ENCODE peak calls at places on chromosome 17, in ten cellular contexts. T is CD4-positive, alpha-beta T cell; P is neural progenitor cell; C is heart right ventricle; D is psoas muscle; V is epithelial cell of esophagus; J is PC-9; G is activated B cell treated with CpG ODN at 0.5 μM for 24 hours; S is neural crest cell; M is lower lobe of right lung. W is an unnamed sample.

GRCh38 chr17:50365165-50365564 is 7.8 kb downstream of the MRPL27 start:
- DNase-seq in T (no peak), P (no peak), C (no peak), D (no peak), V (no peak), J (no peak), G (no peak), S (no peak), M (no peak), W (no peak)

GRCh38 chr17:3558603-3559269 is 1.1 kb upstream of the TRPV3 start:
- DNase-seq in T (no peak), P (no peak), C (no peak), D (no peak), V (peak; percentile 99), J (peak; percentile 74), G (peak; percentile 64), S (no peak), M (no peak), W (peak; percentile 92)

GRCh38 chr17:43524945-43525575 is 21.1 kb downstream of the ETV4 start:
- DNase-seq in T (no peak), P (no peak), C (no peak), D (no peak), V (no peak), J (no peak), G (no peak), S (no peak), M (no peak), W (no peak)

GRCh38 chr17:20063665-20064648 is 54.8 kb downstream of the SPECC1 start:
- DNase-seq in T (no peak), P (no peak), C (peak; percentile 64), D (peak; percentile 89), V (peak; percentile 85), J (peak; percentile 81), G (no peak), S (no peak), M (peak; percentile 52), W (peak; percentile 57)

GRCh38 chr17:42774066-42774750 is 959 bp downstream of the VPS25 start:
- DNase-seq in T (no peak), P (no peak), C (no peak), D (no peak), V (peak; percentile 59), J (no peak), G (no peak), S (no peak), M (no peak), W (no peak)

GRCh38 chr17:65527381-65527780 is 34.1 kb downstream of the AXIN2 start:
- DNase-seq in T (no peak), P (no peak), C (no peak), D (no peak), V (no peak), J (no peak), G (no peak), S (no peak), M (no peak), W (no peak)

GRCh38 chr17:78595135-78595810 is 18.1 kb upstream of the DNAH17 start:
- DNase-seq in T (no peak), P (no peak), C (no peak), D (no peak), V (no peak), J (no peak), G (no peak), S (no peak), M (no peak), W (no peak)

GRCh38 chr17:18140648-18141047 is 32.1 kb downstream of the MYO15A start:
- DNase-seq in T (no peak), P (no peak), C (no peak), D (no peak), V (no peak), J (no peak), G (no peak), S (no peak), M (no peak), W (no peak)

GRCh38 chr17:30323262-30323894 is 10.5 kb downstream of the TMIGD1 start:
- DNase-seq in T (peak; percentile 55), P (no peak), C (no peak), D (no peak), V (peak; percentile 67), J (no peak), G (no peak), S (no peak), M (no peak), W (peak; percentile 23)

GRCh38 chr17:71572343-71572742 is 548.5 kb upstream of the SOX9 start:
- DNase-seq in T (no peak), P (no peak), C (no peak), D (no peak), V (peak; percentile 79), J (no peak), G (no peak), S (no peak), M (no peak), W (no peak)

GRCh38 chr17:9273334-9274118 is 252.2 kb downstream of the NTN1 start:
- DNase-seq in T (no peak), P (no peak), C (peak; percentile 23), D (peak; percentile 35), V (no peak), J (no peak), G (no peak), S (no peak), M (no peak), W (no peak)

GRCh38 chr17:10635290-10635689 is 21.8 kb downstream of the MYH3 start:
- DNase-seq in T (no peak), P (no peak), C (no peak), D (no peak), V (no peak), J (no peak), G (no peak), S (no peak), M (no peak), W (no peak)

DNA sequence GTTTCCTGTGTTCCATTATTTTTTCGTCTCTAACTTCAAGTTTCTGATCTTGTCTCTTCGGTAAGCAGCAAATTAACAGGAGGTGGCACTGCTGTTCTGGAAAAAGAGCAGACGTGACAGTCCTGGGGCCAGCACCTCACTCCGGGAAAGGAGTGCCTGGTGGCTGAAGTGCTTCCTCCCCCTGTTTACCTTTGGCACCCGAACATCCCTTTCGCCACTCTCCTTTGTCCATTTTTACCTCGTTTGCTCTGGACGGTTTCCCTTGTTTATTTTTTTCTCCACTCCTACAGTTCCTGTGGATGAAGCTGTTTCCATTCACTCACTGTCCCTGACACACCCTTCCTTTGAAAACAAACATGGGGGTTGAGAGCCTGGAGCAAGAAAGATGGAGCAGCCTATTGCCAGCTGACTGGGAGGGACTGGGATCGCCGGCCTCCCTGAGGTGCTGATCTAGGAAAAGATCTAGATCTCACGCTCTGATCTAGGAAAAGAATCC is 12.6 kb downstream of the SAP30BP start:
- DNase-seq in T (no peak), P (no peak), C (peak; percentile 46), D (no peak), V (peak; percentile 75), J (peak; percentile 77), G (no peak), S (no peak), M (peak; percentile 66), W (no peak)
- TF ChIP-seq CTCF in T (no peak), P (no peak), C (no peak), D (peak; percentile 21), V (peak; percentile 62), J (peak; percentile 58), G (no peak), S (no peak), M (peak; percentile 41), W (no peak)

DNA sequence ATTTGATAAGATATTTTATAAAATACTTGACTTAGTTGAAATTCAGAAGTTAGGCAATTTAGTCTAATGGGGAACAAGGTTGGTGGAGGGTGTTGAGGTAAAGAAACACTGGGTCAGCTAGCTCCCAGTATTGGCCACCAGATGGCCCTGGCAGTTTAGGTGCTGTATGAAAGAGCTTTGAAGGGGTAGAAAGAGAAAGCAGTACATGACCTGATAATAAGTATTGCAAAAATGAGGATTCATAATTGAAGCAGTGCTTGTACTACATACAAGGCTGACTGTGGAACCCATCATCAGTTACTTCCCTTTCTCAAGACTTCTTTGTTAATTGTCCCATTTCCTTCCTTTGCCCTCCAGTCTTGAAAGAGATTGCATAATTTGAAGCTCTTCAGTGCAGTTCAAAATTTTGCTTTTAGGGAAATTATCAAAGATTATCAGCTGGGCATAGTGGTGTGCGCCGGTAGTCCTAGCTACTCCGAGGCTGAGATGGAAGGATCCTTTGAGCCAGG is 29.4 kb downstream of the TANC2 start:
- DNase-seq in T (no peak), P (peak; percentile 51), C (peak; percentile 8), D (no peak), V (peak; percentile 32), J (no peak), G (no peak), S (no peak), M (no peak), W (no peak)
- TF ChIP-seq CTCF in T (peak; percentile 16), P (peak; percentile 68), C (no peak), D (peak; percentile 20), V (peak; percentile 53), J (peak; percentile 47), G (no peak), S (peak; percentile 62), M (peak; percentile 42), W (peak; percentile 70)

DNA sequence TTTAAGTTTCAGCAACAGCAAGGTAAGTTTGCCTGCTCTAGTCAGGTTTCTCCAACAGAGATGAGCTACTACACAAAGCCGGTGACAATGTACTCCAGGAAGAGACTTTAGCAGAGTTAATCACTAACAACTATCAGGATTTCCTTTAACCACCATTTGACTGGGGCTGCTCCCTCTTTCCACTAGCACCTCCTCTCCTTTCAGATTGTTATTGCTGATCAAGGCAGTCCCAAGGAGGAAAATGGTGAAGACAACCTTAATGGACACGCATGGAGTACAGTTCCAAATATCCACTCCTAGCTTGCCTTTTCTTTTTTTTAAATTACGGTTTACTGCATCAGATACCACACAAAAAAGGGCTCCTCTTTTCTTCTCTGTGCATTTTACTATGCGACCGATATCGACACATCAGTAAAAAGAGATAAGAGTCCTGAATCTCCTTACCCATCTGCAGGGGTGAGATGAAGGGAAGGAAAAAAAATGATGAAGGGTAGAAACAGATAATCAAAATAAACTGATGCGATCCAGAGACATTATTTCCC is 30.9 kb downstream of the FAM222B start:
- DNase-seq in T (no peak), P (peak; percentile 40), C (no peak), D (no peak), V (peak; percentile 57), J (peak; percentile 25), G (no peak), S (no peak), M (no peak), W (no peak)
- TF ChIP-seq CTCF in T (no peak), P (no peak), C (no peak), D (no peak), V (peak; percentile 7), J (peak; percentile 10), G (no peak), S (no peak), M (no peak), W (no peak)

DNA sequence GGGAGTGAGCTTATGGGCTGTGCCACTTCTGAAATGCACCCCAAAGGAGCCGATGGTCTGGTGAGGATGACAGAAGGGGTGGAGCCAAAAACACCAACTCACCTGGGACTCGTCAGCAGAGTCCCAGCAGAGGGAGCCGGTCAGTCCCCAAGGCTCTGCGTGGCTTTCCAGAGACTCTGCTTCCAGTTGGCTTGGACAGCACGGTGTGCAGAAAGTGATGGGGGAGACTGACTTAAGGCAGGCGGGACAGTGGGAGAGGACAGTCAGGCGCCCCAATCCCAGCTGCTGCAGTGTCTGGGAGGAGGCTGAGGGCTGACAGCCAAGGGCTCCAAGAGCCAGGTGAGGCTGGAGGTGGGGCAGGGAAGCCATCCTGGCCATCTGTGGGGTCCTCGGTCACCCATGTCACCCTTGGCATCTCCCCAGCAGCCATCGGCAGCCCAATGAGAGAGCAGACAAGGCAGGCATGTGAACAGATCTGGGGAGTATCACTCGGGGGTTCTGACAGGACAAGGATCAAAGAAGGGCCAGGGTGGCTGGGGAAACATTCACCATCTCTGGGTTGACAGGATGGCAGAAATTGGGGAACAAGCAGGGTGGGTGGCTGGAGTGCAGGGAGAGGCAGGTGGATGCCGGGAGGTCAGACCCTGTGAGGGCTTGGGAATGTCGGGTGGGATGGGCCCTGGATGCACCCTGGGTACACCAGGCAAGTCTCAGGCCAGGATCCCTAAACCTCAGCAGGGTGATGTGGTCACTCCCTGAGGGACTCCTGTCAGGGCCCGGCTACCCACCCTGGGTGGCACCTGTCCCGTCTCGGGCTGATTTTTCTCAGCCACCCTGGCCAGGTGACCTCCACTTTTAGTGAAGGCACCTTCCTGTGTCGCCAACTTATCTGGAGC is 8.9 kb upstream of the KRTAP17-1 start:
- DNase-seq in T (no peak), P (peak; percentile 60), C (no peak), D (no peak), V (peak; percentile 71), J (peak; percentile 60), G (no peak), S (no peak), M (no peak), W (no peak)
- TF ChIP-seq CTCF in T (peak; percentile 34), P (peak; percentile 49), C (no peak), D (no peak), V (peak; percentile 67), J (peak; percentile 58), G (no peak), S (no peak), M (peak; percentile 10), W (no peak)

W was measured in GM06990.